ENCODE peak calls at places on chromosomes 11 and 22, in ten cellular contexts. I is foreskin fibroblast; R is right cardiac atrium; U is stimulated activated CD4-positive, alpha-beta T cell treated with anti-CD3 and anti-CD28 coated beads, Interleukin-12 subunit alpha, Interleukin-12 subunit beta, amount 100 ng/mL, for 48 hours; B is endothelial cell; Z is GM03348; G is HTR-8/SVneo; S is cerebellar cortex; H is NCI-H1105 treated with DMSO at 0.1 percent for 48 hours; A is activated CD4-positive, alpha-beta T cell treated with anti-CD3 and anti-CD28 coated beads for 4 hours. W is an unnamed sample.

GRCh38 chr11:64040684-64041267 is 5.0 kb downstream of the FLRT1 start:
- DNase-seq in I (peak), R (no peak), U (no peak), B (no peak), Z (no peak), G (no peak), S (peak), H (no peak), A (no peak), W (no peak)

GRCh38 chr11:126645206-126645605 is 289.7 kb downstream of the ST3GAL4 start:
- DNase-seq in I (no peak), R (no peak), U (no peak), B (no peak), Z (peak), G (peak), S (no peak), H (no peak), A (no peak), W (no peak)

GRCh38 chr11:44261800-44262591 is 47.9 kb downstream of the ALX4 start:
- DNase-seq in I (no peak), R (no peak), U (no peak), B (no peak), Z (no peak), G (no peak), S (peak), H (no peak), A (no peak), W (no peak)

GRCh38 chr22:48500481-48501230 is 1327.0 kb downstream of the BRD1 start:
- DNase-seq in I (no peak), R (no peak), U (no peak), B (no peak), Z (no peak), G (no peak), S (no peak), H (no peak), A (no peak), W (no peak)

GRCh38 chr11:88188251-88189030 is 13.2 kb upstream of the RAB38 start:
- DNase-seq in I (no peak), R (no peak), U (no peak), B (no peak), Z (no peak), G (peak), S (no peak), H (no peak), A (no peak), W (no peak)

GRCh38 chr22:17264321-17265052 is 45.3 kb upstream of the ADA2 start:
- DNase-seq in I (peak), R (no peak), U (no peak), B (peak), Z (no peak), G (peak), S (no peak), H (peak), A (no peak), W (peak)

GRCh38 chr11:63705526-63705925 is 24.2 kb downstream of the RTN3 start:
- DNase-seq in I (no peak), R (no peak), U (no peak), B (no peak), Z (no peak), G (no peak), S (no peak), H (no peak), A (no peak), W (no peak)

GRCh38 chr22:47251911-47252310 is 489.5 kb downstream of the TBC1D22A start:
- DNase-seq in I (no peak), R (no peak), U (no peak), B (no peak), Z (no peak), G (no peak), S (no peak), H (no peak), A (no peak), W (no peak)

GRCh38 chr11:80702264-80702663 is 1261.4 kb upstream of the TENM4 start:
- DNase-seq in I (no peak), R (no peak), U (no peak), B (no peak), Z (no peak), G (no peak), S (no peak), H (no peak), A (no peak), W (no peak)

GRCh38 chr11:36684840-36685800 is 87.1 kb upstream of the RAG2 start:
- DNase-seq in I (no peak), R (no peak), U (no peak), B (no peak), Z (no peak), G (no peak), S (no peak), H (no peak), A (peak), W (no peak)

GRCh38 chr11:75324740-75325139 is 26.7 kb downstream of the ARRB1 start:
- DNase-seq in I (no peak), R (no peak), U (no peak), B (no peak), Z (no peak), G (no peak), S (no peak), H (no peak), A (no peak), W (no peak)

GRCh38 chr11:15769203-15769602 is 587.1 kb downstream of the SOX6 start:
- DNase-seq in I (no peak), R (no peak), U (no peak), B (no peak), Z (no peak), G (no peak), S (no peak), H (no peak), A (no peak), W (no peak)

GRCh38 chr11:73168925-73169579 is 26.9 kb upstream of the FCHSD2 start:
- DNase-seq in I (no peak), R (no peak), U (no peak), B (no peak), Z (no peak), G (no peak), S (no peak), H (no peak), A (no peak), W (peak)

GRCh38 chr11:84558085-84558905 is 1068.8 kb downstream of the DLG2 start:
- DNase-seq in I (peak), R (peak), U (peak), B (peak), Z (peak), G (peak), S (peak), H (peak), A (no peak), W (no peak)

GRCh38 chr11:26844963-26845362 is 123.1 kb upstream of the SLC5A12 start:
- DNase-seq in I (peak), R (no peak), U (no peak), B (no peak), Z (no peak), G (no peak), S (no peak), H (no peak), A (no peak), W (no peak)

GRCh38 chr22:45771057-45771456 is 99.4 kb downstream of the ATXN10 start:
- DNase-seq in I (no peak), R (no peak), U (no peak), B (no peak), Z (no peak), G (no peak), S (no peak), H (no peak), A (no peak), W (no peak)

GRCh38 chr11:69437001-69437875 is 44.2 kb upstream of the LINC01488 start:
- DNase-seq in I (no peak), R (no peak), U (no peak), B (no peak), Z (no peak), G (peak), S (no peak), H (no peak), A (no peak), W (no peak)

GRCh38 chr11:13668957-13669521 is 571 bp downstream of the FAR1 start:
- DNase-seq in I (peak), R (no peak), U (peak), B (peak), Z (peak), G (no peak), S (peak), H (peak), A (peak), W (peak)

GRCh38 chr11:70826541-70826943 is 425.8 kb downstream of the SHANK2 start:
- DNase-seq in I (peak), R (no peak), U (no peak), B (peak), Z (peak), G (no peak), S (peak), H (peak), A (no peak), W (peak)

GRCh38 chr22:21688341-21688705 is 22.5 kb downstream of the PPIL2 start:
- DNase-seq in I (no peak), R (no peak), U (no peak), B (no peak), Z (no peak), G (no peak), S (no peak), H (no peak), A (no peak), W (no peak)